ENCODE peak calls at places on chromosomes 13 and 19, in seven cellular contexts. I is Caco-2, G is kidney tubule cell, U is tibial nerve, M is sciatic nerve, R is H9, C is ovary. W is an unnamed sample.

GRCh38 chr19:8490395-8490760 is 12.1 kb downstream of the PRAM1 start:
- DNase-seq in I (no peak), G (no peak), U (no peak), M (no peak), R (no peak), C (no peak), W (no peak)

GRCh38 chr13:93290503-93290902 is 63.9 kb downstream of the GPC6 start:
- DNase-seq in I (no peak), G (no peak), U (no peak), M (no peak), R (no peak), C (no peak), W (no peak)

GRCh38 chr13:74889321-74889720 is 592.6 kb downstream of the TBC1D4 start:
- DNase-seq in I (no peak), G (peak; percentile 44), U (no peak), M (no peak), R (no peak), C (no peak), W (no peak)

GRCh38 chr13:59409211-59409610 is 754.5 kb downstream of the DIAPH3 start:
- DNase-seq in I (no peak), G (no peak), U (no peak), M (no peak), R (peak; percentile 49), C (peak; percentile 16), W (no peak)

GRCh38 chr19:53871448-53871847 is 3.8 kb downstream of the MYADM start:
- DNase-seq in I (no peak), G (no peak), U (no peak), M (no peak), R (no peak), C (no peak), W (no peak)

GRCh38 chr19:36009220-36009619 is 607 bp upstream of the SYNE4 start:
- DNase-seq in I (peak; percentile 75), G (peak; percentile 62), U (peak; percentile 42), M (peak; percentile 85), R (peak; percentile 72), C (peak; percentile 72), W (peak; percentile 81)

GRCh38 chr19:13833330-13834265 is 38.4 kb downstream of the ZSWIM4 start:
- DNase-seq in I (peak; percentile 92), G (peak; percentile 92), U (peak; percentile 92), M (peak; percentile 96), R (peak; percentile 97), C (peak; percentile 98), W (peak; percentile 94)

GRCh38 chr13:69553976-69554375 is 553.6 kb upstream of the ATXN8OS start:
- DNase-seq in I (no peak), G (no peak), U (no peak), M (no peak), R (no peak), C (no peak), W (no peak)

GRCh38 chr13:112204881-112205327 is 138.0 kb downstream of the SOX1 start:
- DNase-seq in I (no peak), G (no peak), U (no peak), M (no peak), R (peak; percentile 69), C (no peak), W (no peak)

GRCh38 chr13:74767031-74767430 is 632.8 kb upstream of the KLF12 start:
- DNase-seq in I (no peak), G (peak; percentile 12), U (no peak), M (no peak), R (no peak), C (no peak), W (no peak)

GRCh38 chr13:73168993-73169401 is 110.2 kb downstream of the KLF5 start:
- DNase-seq in I (peak; percentile 50), G (peak; percentile 66), U (no peak), M (no peak), R (no peak), C (no peak), W (no peak)

GRCh38 chr19:51277112-51277511 is 26.2 kb downstream of the SIGLECL1 start:
- DNase-seq in I (no peak), G (no peak), U (no peak), M (no peak), R (no peak), C (no peak), W (no peak)

GRCh38 chr13:34044660-34045080 is 226.7 kb downstream of the RFC3 start:
- DNase-seq in I (no peak), G (peak; percentile 70), U (no peak), M (no peak), R (no peak), C (no peak), W (no peak)

GRCh38 chr13:110643324-110643723 is 28.0 kb downstream of the NAXD start:
- DNase-seq in I (no peak), G (no peak), U (no peak), M (no peak), R (peak; percentile 19), C (no peak), W (no peak)

GRCh38 chr19:47756627-47756929 is 11.2 kb downstream of the NOP53 start:
- DNase-seq in I (no peak), G (no peak), U (no peak), M (no peak), R (no peak), C (no peak), W (no peak)

GRCh38 chr13:35771898-35772297 is 295.4 kb upstream of the MAB21L1 start:
- DNase-seq in I (peak; percentile 6), G (peak; percentile 94), U (no peak), M (no peak), R (no peak), C (no peak), W (no peak)